ENCODE peak calls at places on chromosomes 2 and 18, in six cellular contexts. Y is tibial artery; X is CD8-positive, alpha-beta T cell; H is keratinocyte; T is uterus; Z is GM23338. P is an unnamed sample. For H3K27me3 and H3K4me1, the result is how much of the 10 kb centered on the place peaks cover.

GRCh38 chr2:119393971-119394748 is 27.4 kb downstream of the DBI start:
- DNase-seq in H (no peak), Y (no peak), X (no peak), Z (no peak), T (no peak), P (no peak)

GRCh38 chr2:182666674-182667320 is 49.3 kb upstream of the DNAJC10 start:
- DNase-seq in X (no peak), T (no peak), H (peak), Z (peak), Y (no peak), P (no peak)

GRCh38 chr18:7721532-7721931 is 154.4 kb downstream of the PTPRM start:
- DNase-seq in T (no peak), X (no peak), H (no peak), Y (no peak), Z (no peak), P (no peak)

GRCh38 chr18:48991299-48992055 is 40.7 kb upstream of the SMAD7 start:
- DNase-seq in Y (no peak), H (no peak), T (no peak), X (no peak), Z (no peak), P (no peak)

GRCh38 chr2:9074930-9075329 is 71.4 kb upstream of the MBOAT2 start:
- DNase-seq in Y (no peak), X (no peak), Z (peak), T (no peak), H (no peak), P (no peak)

GRCh38 chr2:200735061-200735460 is 76.6 kb upstream of the BZW1 start:
- DNase-seq in X (no peak), H (no peak), T (no peak), Z (no peak), Y (no peak), P (no peak)

GRCh38 chr18:10936211-10937053 is 212.9 kb downstream of the PIEZO2 start:
- DNase-seq in X (no peak), H (no peak), Z (no peak), Y (no peak), T (no peak), P (no peak)

GRCh38 chr2:6692819-6693218 is 172.9 kb downstream of the CMPK2 start:
- DNase-seq in Z (no peak), X (no peak), T (no peak), Y (no peak), H (no peak), P (no peak)

GRCh38 chr18:48827321-48828200 is 123.2 kb downstream of the SMAD7 start:
- DNase-seq in X (no peak), T (peak), Z (peak), H (no peak), Y (peak), P (peak)

GRCh38 chr2:151761193-151761592 is 26.9 kb upstream of the NEB start:
- DNase-seq in T (no peak), Y (no peak), Z (no peak), H (no peak), X (no peak), P (no peak)

GRCh38 chr2:158178646-158179045 is 77.0 kb downstream of the UPP2 start:
- DNase-seq in Z (no peak), T (no peak), Y (no peak), H (no peak), X (no peak), P (no peak)

GRCh38 chr2:190407662-190408537 is at the start of gene MFSD6:
- DNase-seq in X (peak), Y (peak), H (no peak), T (peak), Z (peak), P (peak)

GRCh38 chr2:140975237-140975636 is 1155.6 kb downstream of the LRP1B start:
- DNase-seq in Z (no peak), X (no peak), T (no peak), H (no peak), Y (no peak), P (no peak)

GRCh38 chr2:240584486-240585031 is 2.0 kb upstream of the CAPN10 start:
- DNase-seq in Z (peak), Y (no peak), T (no peak), X (no peak), H (no peak), P (no peak)

GRCh38 chr2:111028720-111029119 is 92.0 kb upstream of the BCL2L11 start:
- DNase-seq in X (no peak), Z (peak), T (no peak), Y (no peak), H (no peak), P (no peak)

GRCh38 chr2:209771474-209772292 is at the start of gene UNC80:
- DNase-seq in X (no peak), Y (peak), Z (peak), T (peak), H (no peak), P (peak)

GRCh38 chr2:133885847-133886246 is 317.6 kb upstream of the NCKAP5 start:
- DNase-seq in T (no peak), Y (no peak), X (no peak), Z (no peak), H (peak), P (no peak)

GRCh38 chr2:86035883-86036789 is 69.5 kb downstream of the POLR1A start:
- DNase-seq in Z (peak), H (no peak), X (peak), Y (peak), T (peak), P (peak)

GRCh38 chr2:156695020-156695419 is 258.8 kb downstream of the GPD2 start:
- DNase-seq in X (no peak), Z (no peak), H (no peak), Y (no peak), T (no peak), P (no peak)

GRCh38 chr2:127064642-127065250 is 42.2 kb downstream of the BIN1 start:
- DNase-seq in T (peak), H (peak), X (no peak), Y (peak), Z (peak), P (peak)

GRCh38 chr18:46754661-46755292 is 2.1 kb downstream of the ST8SIA5 start:
- DNase-seq in Y (no peak), X (no peak), H (no peak), Z (peak), T (no peak), P (no peak)

GRCh38 chr18:46754188-46754587 is 2.7 kb downstream of the ST8SIA5 start:
- DNase-seq in T (no peak), H (no peak), Z (no peak), X (no peak), Y (no peak), P (no peak)

GRCh38 chr18:46756172-46756558 is 688 bp downstream of the ST8SIA5 start:
- DNase-seq in T (no peak), X (no peak), Y (no peak), Z (peak), H (no peak), P (no peak)

GRCh38 chr18:46756559-46757201 is at the start of gene ST8SIA5:
- DNase-seq in X (no peak), H (no peak), T (no peak), Y (no peak), Z (peak), P (no peak)

GRCh38 chr18:46755315-46756171 is 1.3 kb downstream of the ST8SIA5 start:
- DNase-seq in X (no peak), Z (peak), H (no peak), T (no peak), Y (no peak), P (no peak)
- H3K27me3 ChIP-seq in X (under half), Z (half or more), H (half or more), T (under half), Y (under half), P (under half)

DNA sequence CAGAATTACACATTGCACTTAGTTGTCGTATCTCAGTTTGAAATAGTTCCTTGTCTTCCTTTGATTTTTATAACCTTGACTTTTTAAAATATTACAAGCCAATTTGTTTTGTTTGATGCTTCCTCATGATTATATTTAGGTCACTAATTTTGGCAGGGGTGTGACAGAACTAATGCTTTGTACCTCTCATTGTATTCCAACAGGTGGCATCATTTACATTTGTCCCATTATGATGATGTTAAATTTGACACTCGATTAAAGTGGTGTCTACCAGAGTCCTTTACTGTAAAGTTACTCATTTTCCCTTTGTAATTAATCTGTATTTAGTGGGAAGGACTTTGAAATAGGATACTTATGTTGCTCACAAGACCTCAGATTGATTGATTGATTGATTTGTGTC is 21.5 kb upstream of the MFSD2B start:
- DNase-seq in T (no peak), X (no peak), H (no peak), Y (no peak), Z (no peak), P (no peak)
- TF ChIP-seq CTCF in T (no peak), X (peak), H (no peak), Y (peak), Z (no peak), P (no peak)

GRCh38 chr18:59005266-59005665 is 134.4 kb upstream of the SEC11C start:
- DNase-seq in T (no peak), Y (peak), X (no peak), H (no peak), Z (peak), P (peak)
- H3K4me1 ChIP-seq in T (under half), Y (under half), X (under half), H (under half), Z (under half), P (under half)

GRCh38 chr18:47263197-47263827 is 11.9 kb upstream of the SKOR2 start:
- DNase-seq in T (no peak), H (no peak), X (no peak), Y (no peak), Z (peak), P (no peak)

GRCh38 chr18:47262397-47263196 is 11.1 kb upstream of the SKOR2 start:
- DNase-seq in T (no peak), Z (peak), H (no peak), Y (no peak), X (no peak), P (no peak)

GRCh38 chr18:47265197-47265596 is 13.7 kb upstream of the SKOR2 start:
- DNase-seq in X (no peak), Y (no peak), T (no peak), Z (no peak), H (no peak), P (no peak)

GRCh38 chr18:47261902-47262301 is 10.4 kb upstream of the SKOR2 start:
- DNase-seq in T (no peak), Y (no peak), H (no peak), X (no peak), Z (peak), P (no peak)

DNA sequence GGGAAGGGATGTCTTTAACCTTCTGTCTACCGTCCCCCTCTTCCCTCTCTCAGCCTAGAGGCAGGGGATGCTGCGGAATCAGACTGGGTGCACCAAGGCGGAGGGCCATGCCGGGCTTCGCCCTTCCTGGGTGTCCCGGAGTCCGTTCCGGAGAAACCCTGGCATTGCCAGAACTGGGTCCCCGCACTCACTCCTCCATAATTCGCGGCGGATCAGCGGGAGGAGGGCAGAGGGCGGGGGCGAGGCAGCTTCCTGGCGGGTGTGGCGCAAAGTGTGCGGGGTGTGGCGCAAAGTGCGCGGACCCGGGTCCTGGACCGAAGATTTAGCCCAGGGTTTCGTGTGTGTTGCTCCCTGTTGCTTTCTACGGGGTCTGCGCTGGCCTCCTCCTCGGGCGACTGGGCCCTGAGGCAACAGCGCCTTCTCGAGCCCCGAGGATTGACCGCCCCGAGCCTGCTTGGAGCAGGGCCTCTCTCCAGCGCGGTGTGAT is 12.4 kb upstream of the SKOR2 start:
- DNase-seq in Y (no peak), H (no peak), T (no peak), X (no peak), Z (peak), P (no peak)
- H3K27me3 ChIP-seq in Y (under half), H (half or more), T (under half), X (under half), Z (half or more), P (half or more)

DNA sequence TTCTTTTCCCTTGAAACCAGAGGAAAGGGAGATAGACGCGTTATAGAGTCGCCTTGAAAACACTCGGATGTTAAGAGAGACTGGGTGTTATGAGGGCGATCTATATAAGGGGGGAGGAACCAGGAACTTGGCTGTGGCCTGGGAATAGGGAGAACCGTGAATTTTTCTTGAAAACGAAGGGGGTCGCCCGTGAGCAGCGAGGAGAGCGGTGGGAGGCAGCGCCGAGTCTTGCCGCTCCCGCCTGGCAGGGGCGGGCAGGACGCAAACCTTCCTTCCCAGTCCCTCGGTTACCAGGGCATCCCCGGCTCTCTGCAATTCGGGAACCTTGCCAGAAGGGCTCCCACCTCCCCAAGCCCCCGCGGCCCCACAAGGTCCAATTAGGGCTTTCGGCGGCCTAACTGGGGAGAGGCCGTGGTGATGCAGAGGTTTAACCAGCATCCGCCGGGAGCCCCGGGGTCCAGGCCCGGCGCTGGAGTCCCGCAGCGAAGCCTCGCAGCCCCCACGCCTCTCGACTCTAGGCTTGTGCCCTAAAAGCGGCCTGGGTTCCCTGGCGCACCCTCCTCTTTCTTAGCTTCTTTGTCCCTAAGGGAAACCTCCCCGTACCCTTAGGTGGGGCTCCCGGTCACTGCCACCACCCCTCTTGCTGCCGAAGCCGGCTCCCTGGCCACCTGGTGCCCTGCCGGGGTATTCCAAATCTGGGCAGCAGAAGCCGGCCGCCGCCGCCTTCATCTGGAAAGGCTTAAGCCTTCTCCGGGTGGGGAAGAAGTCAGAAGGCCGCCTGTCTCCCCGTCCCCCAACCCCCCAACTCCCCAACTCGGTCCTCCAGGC is 708 bp upstream of the FHOD3 start:
- DNase-seq in Z (peak), X (no peak), T (peak), Y (peak), H (peak), P (peak)
- TF ChIP-seq CTCF in Z (peak), X (no peak), T (peak), Y (peak), H (peak), P (peak)

GRCh38 chr2:215535726-215536125 is 99.9 kb upstream of the FN1 start:
- DNase-seq in X (no peak), Z (no peak), H (no peak), T (no peak), Y (no peak), P (no peak)
- H3K4me1 ChIP-seq in X (under half), Z (under half), H (under half), T (under half), Y (under half), P (under half)

GRCh38 chr2:176120369-176121307 is 1.9 kb upstream of the HOXD9 start:
- DNase-seq in Y (no peak), X (no peak), Z (no peak), T (no peak), H (no peak), P (no peak)
- H3K27me3 ChIP-seq in Y (under half), X (half or more), Z (half or more), T (under half), H (half or more), P (half or more)

GRCh38 chr2:113979172-113980128 is 89.6 kb downstream of the ACTR3 start:
- DNase-seq in H (no peak), Y (no peak), Z (peak), X (peak), T (peak), P (no peak)
- TF ChIP-seq CTCF in H (no peak), Y (no peak), Z (peak), X (peak), T (no peak), P (peak)

GRCh38 chr2:88621432-88621831 is 5.8 kb downstream of the EIF2AK3 start:
- DNase-seq in H (no peak), Z (no peak), X (no peak), Y (no peak), T (no peak), P (no peak)

GRCh38 chr2:88614497-88615157 is 12.6 kb downstream of the EIF2AK3 start:
- DNase-seq in H (no peak), T (no peak), X (no peak), Y (no peak), Z (no peak), P (no peak)

GRCh38 chr2:88613921-88614320 is 13.3 kb downstream of the EIF2AK3 start:
- DNase-seq in T (no peak), Y (no peak), Z (no peak), X (no peak), H (no peak), P (no peak)

GRCh38 chr2:88620015-88620414 is 7.2 kb downstream of the EIF2AK3 start:
- DNase-seq in H (no peak), Y (no peak), X (no peak), T (no peak), Z (no peak), P (no peak)

GRCh38 chr2:88615822-88616221 is 11.4 kb downstream of the EIF2AK3 start:
- DNase-seq in H (no peak), Z (no peak), Y (no peak), X (no peak), T (no peak), P (no peak)
- H3K4me1 ChIP-seq in H (under half), Z (under half), Y (under half), X (under half), T (under half), P (under half)

GRCh38 chr2:218863021-218863520 is 3.5 kb downstream of the WNT6 start:
- DNase-seq in T (no peak), Z (no peak), H (no peak), Y (no peak), X (no peak), P (no peak)
- H3K27me3 ChIP-seq in T (under half), Z (half or more), H (half or more), Y (under half), X (under half), P (half or more)

P was measured in heart right ventricle.